ENCODE peak calls at places on chromosomes 11 and 22, in four cellular contexts. W, O, P and R are unnamed samples.

GRCh38 chr11:102656528-102656927 is 31.4 kb upstream of the MMP20 start:
- DNase-seq in W (no peak), O (no peak), P (no peak), R (no peak)

GRCh38 chr11:78256962-78257361 is 68.2 kb downstream of the USP35 start:
- DNase-seq in W (no peak), O (no peak), P (no peak), R (no peak)

GRCh38 chr11:18890615-18891014 is 48.6 kb downstream of the MRGPRX1 start:
- DNase-seq in W (no peak), O (peak), P (no peak), R (no peak)

GRCh38 chr11:134614141-134614540 is 202.1 kb upstream of the B3GAT1 start:
- DNase-seq in W (no peak), O (no peak), P (peak), R (no peak)

GRCh38 chr11:27390959-27391326 is 27.9 kb upstream of the CCDC34 start:
- DNase-seq in W (no peak), O (no peak), P (no peak), R (peak)

GRCh38 chr22:33710326-33710725 is 209.9 kb downstream of the LARGE1 start:
- DNase-seq in W (no peak), O (no peak), P (no peak), R (no peak)

GRCh38 chr11:57474751-57475115 is 14.4 kb downstream of the RTN4RL2 start:
- DNase-seq in W (no peak), O (no peak), P (no peak), R (no peak)

GRCh38 chr11:94672636-94673035 is 95.5 kb upstream of the AMOTL1 start:
- DNase-seq in W (no peak), O (no peak), P (peak), R (no peak)

GRCh38 chr11:27910186-27910941 is 197.6 kb downstream of the KIF18A start:
- DNase-seq in W (no peak), O (no peak), P (no peak), R (peak)

GRCh38 chr22:20931126-20931654 is 14.0 kb downstream of the CRKL start:
- DNase-seq in W (no peak), O (no peak), P (no peak), R (no peak)

GRCh38 chr22:20930004-20930403 is 12.8 kb downstream of the CRKL start:
- DNase-seq in W (no peak), O (no peak), P (no peak), R (no peak)

GRCh38 chr22:20926243-20926642 is 9.0 kb downstream of the CRKL start:
- DNase-seq in W (no peak), O (no peak), P (no peak), R (no peak)

GRCh38 chr22:20927940-20928572 is 10.8 kb downstream of the CRKL start:
- DNase-seq in W (no peak), O (no peak), P (no peak), R (no peak)

DNA sequence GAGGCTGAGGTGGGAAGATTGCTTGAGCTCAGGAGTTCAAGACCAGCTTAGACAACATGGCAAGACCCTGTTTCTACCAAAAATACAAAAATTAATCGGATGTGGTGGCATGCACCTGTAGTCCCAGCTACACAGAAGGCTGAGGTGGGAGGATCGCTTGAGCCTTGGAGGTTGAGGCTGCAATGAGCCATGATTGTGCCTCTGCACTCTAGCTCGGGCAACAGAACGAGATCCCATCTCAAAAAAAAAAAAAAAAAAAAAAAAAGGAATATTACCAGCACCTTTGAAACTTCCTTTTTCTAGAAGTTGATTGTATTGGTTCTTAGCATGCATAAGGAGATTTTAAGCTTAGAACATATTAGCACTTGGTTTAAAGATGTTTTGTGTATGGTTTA is 11.4 kb downstream of the CRKL start:
- DNase-seq in W (no peak), O (no peak), P (no peak), R (no peak)
- H2BK12ac ChIP-seq in W (no peak), O (no peak), P (no peak), R (no peak)

GRCh38 chr11:125342281-125342980 is 153.6 kb downstream of the FEZ1 start:
- DNase-seq in W (no peak), O (no peak), P (no peak), R (no peak)
- H2BK12ac ChIP-seq in W (peak), O (no peak), P (peak), R (peak)

GRCh38 chr22:41023299-41023623 is 69.1 kb upstream of the EP300 start:
- DNase-seq in W (no peak), O (no peak), P (no peak), R (no peak)
- H2BK12ac ChIP-seq in W (no peak), O (no peak), P (peak), R (peak)

GRCh38 chr11:8964324-8965320 is at the start of gene TMEM9B:
- DNase-seq in W (peak), O (peak), P (peak), R (peak)
- H2BK12ac ChIP-seq in W (no peak), O (no peak), P (no peak), R (peak)